ENCODE peak calls at places on chromosomes 2 and 18, in seven cellular contexts. One of them, this sample, is unnamed.
A peak's percentile ranks its signal among the peaks of the same experiment; 100 is the strongest.

GRCh38 chr2:111975053-111975552 is 76.7 kb downstream of the MERTK start:
- DNase-seq in astrocyte: peak; percentile 94
- DNase-seq in CD4-positive, alpha-beta T cell: no peak
- DNase-seq in fibroblast of pulmonary artery: peak; percentile 64
- DNase-seq in RWPE1: peak; percentile 91
- DNase-seq in AG10803: peak; percentile 63
- DNase-seq in epithelial cell of proximal tubule: peak; percentile 95
- DNase-seq in this sample: peak; percentile 97

GRCh38 chr2:37858197-37858711 is 66.8 kb upstream of the RMDN2 start:
- DNase-seq in astrocyte: peak; percentile 80
- DNase-seq in CD4-positive, alpha-beta T cell: no peak
- DNase-seq in fibroblast of pulmonary artery: peak; percentile 35
- DNase-seq in RWPE1: no peak
- DNase-seq in AG10803: peak; percentile 86
- DNase-seq in epithelial cell of proximal tubule: no peak
- DNase-seq in this sample: no peak

GRCh38 chr2:115491394-115491793 is 1049.0 kb downstream of the DPP10 start:
- DNase-seq in astrocyte: no peak
- DNase-seq in CD4-positive, alpha-beta T cell: no peak
- DNase-seq in fibroblast of pulmonary artery: no peak
- DNase-seq in RWPE1: no peak
- DNase-seq in AG10803: no peak
- DNase-seq in epithelial cell of proximal tubule: no peak
- DNase-seq in this sample: no peak

GRCh38 chr18:74281639-74282358 is 10.0 kb downstream of the CYB5A start:
- DNase-seq in astrocyte: no peak
- DNase-seq in CD4-positive, alpha-beta T cell: no peak
- DNase-seq in fibroblast of pulmonary artery: peak; percentile 69
- DNase-seq in RWPE1: no peak
- DNase-seq in AG10803: peak; percentile 51
- DNase-seq in epithelial cell of proximal tubule: no peak
- DNase-seq in this sample: peak; percentile 70

GRCh38 chr2:19890104-19890503 is 11.7 kb downstream of the TTC32 start:
- DNase-seq in astrocyte: no peak
- DNase-seq in CD4-positive, alpha-beta T cell: no peak
- DNase-seq in fibroblast of pulmonary artery: no peak
- DNase-seq in RWPE1: no peak
- DNase-seq in AG10803: no peak
- DNase-seq in epithelial cell of proximal tubule: no peak
- DNase-seq in this sample: no peak

GRCh38 chr2:2083113-2083757 is 247.8 kb downstream of the MYT1L start:
- DNase-seq in astrocyte: no peak
- DNase-seq in CD4-positive, alpha-beta T cell: no peak
- DNase-seq in fibroblast of pulmonary artery: no peak
- DNase-seq in RWPE1: no peak
- DNase-seq in AG10803: no peak
- DNase-seq in epithelial cell of proximal tubule: no peak
- DNase-seq in this sample: no peak

GRCh38 chr2:156156580-156156979 is 175.9 kb downstream of the NR4A2 start:
- DNase-seq in astrocyte: no peak
- DNase-seq in CD4-positive, alpha-beta T cell: no peak
- DNase-seq in fibroblast of pulmonary artery: no peak
- DNase-seq in RWPE1: no peak
- DNase-seq in AG10803: no peak
- DNase-seq in epithelial cell of proximal tubule: no peak
- DNase-seq in this sample: peak; percentile 4

GRCh38 chr2:232981767-232982360 is 31.2 kb downstream of the NGEF start:
- DNase-seq in astrocyte: no peak
- DNase-seq in CD4-positive, alpha-beta T cell: no peak
- DNase-seq in fibroblast of pulmonary artery: no peak
- DNase-seq in RWPE1: no peak
- DNase-seq in AG10803: no peak
- DNase-seq in epithelial cell of proximal tubule: no peak
- DNase-seq in this sample: no peak

GRCh38 chr2:216465580-216466197 is 33.0 kb upstream of the RPL37A start:
- DNase-seq in astrocyte: no peak
- DNase-seq in CD4-positive, alpha-beta T cell: no peak
- DNase-seq in fibroblast of pulmonary artery: no peak
- DNase-seq in RWPE1: no peak
- DNase-seq in AG10803: peak; percentile 42
- DNase-seq in epithelial cell of proximal tubule: no peak
- DNase-seq in this sample: no peak

GRCh38 chr2:41870948-41871522 is 176.8 kb upstream of the PKDCC start:
- DNase-seq in astrocyte: peak; percentile 32
- DNase-seq in CD4-positive, alpha-beta T cell: no peak
- DNase-seq in fibroblast of pulmonary artery: no peak
- DNase-seq in RWPE1: no peak
- DNase-seq in AG10803: peak; percentile 42
- DNase-seq in epithelial cell of proximal tubule: no peak
- DNase-seq in this sample: no peak

GRCh38 chr2:45595724-45596435 is 15.2 kb downstream of the SRBD1 start:
- DNase-seq in astrocyte: peak; percentile 78
- DNase-seq in CD4-positive, alpha-beta T cell: no peak
- DNase-seq in fibroblast of pulmonary artery: peak; percentile 62
- DNase-seq in RWPE1: peak; percentile 42
- DNase-seq in AG10803: peak; percentile 95
- DNase-seq in epithelial cell of proximal tubule: no peak
- DNase-seq in this sample: peak; percentile 42

DNA sequence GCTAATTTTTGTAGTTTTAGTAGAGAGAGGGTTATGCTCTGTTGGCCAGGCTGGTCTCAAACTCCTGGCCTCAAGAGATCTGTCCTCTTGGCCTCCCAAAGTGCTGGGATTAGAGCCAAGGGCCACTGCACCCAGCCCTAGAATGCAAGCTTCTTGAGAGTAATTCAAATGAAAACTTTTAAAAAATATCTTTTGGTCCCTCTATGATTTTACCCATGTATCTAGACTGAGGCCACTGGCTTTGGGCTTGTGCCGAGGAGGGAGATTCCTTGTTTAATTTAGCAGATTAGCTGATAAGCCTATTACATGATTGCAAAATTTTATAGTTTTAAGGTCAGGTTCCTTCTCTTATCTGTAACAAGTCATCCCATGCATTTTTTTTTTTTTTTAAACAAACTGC is 59.5 kb upstream of the CCDC195 start:
- DNase-seq in astrocyte: no peak
- DNase-seq in CD4-positive, alpha-beta T cell: no peak
- DNase-seq in fibroblast of pulmonary artery: no peak
- DNase-seq in RWPE1: no peak
- DNase-seq in AG10803: no peak
- DNase-seq in epithelial cell of proximal tubule: no peak
- DNase-seq in this sample: no peak
- TF ChIP-seq CTCF in astrocyte: no peak
- TF ChIP-seq CTCF in CD4-positive, alpha-beta T cell: no peak
- TF ChIP-seq CTCF in fibroblast of pulmonary artery: no peak
- TF ChIP-seq CTCF in RWPE1: no peak
- TF ChIP-seq CTCF in AG10803: no peak
- TF ChIP-seq CTCF in epithelial cell of proximal tubule: no peak
- TF ChIP-seq CTCF in this sample: no peak

GRCh38 chr2:9140570-9141378 is 65.8 kb upstream of the ASAP2 start:
- DNase-seq in astrocyte: peak; percentile 38
- DNase-seq in CD4-positive, alpha-beta T cell: no peak
- DNase-seq in fibroblast of pulmonary artery: no peak
- DNase-seq in RWPE1: no peak
- DNase-seq in AG10803: peak; percentile 59
- DNase-seq in epithelial cell of proximal tubule: no peak
- DNase-seq in this sample: no peak
- TF ChIP-seq CTCF in astrocyte: no peak
- TF ChIP-seq CTCF in CD4-positive, alpha-beta T cell: no peak
- TF ChIP-seq CTCF in fibroblast of pulmonary artery: no peak
- TF ChIP-seq CTCF in RWPE1: no peak
- TF ChIP-seq CTCF in AG10803: no peak
- TF ChIP-seq CTCF in epithelial cell of proximal tubule: no peak
- TF ChIP-seq CTCF in this sample: no peak

DNA sequence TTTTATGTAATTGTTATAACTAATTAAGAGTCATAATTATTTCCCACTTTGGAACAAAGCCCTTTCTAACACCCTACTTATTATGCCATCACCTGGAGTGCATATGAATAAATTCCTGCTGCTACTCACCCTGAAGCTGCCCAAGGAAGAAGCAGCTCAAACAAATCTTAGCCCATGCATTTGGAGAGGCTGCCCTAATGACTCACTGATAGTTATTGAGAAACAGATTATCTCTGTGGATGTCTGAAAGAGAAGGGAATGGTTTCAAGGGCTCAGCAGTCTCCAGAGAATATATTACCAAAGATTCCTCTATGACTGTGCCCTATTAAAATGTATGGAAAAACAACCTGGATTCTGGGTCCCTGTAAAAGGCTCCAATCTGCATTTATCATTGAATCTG is 81.0 kb downstream of the GPR39 start:
- DNase-seq in astrocyte: no peak
- DNase-seq in CD4-positive, alpha-beta T cell: no peak
- DNase-seq in fibroblast of pulmonary artery: no peak
- DNase-seq in RWPE1: no peak
- DNase-seq in AG10803: peak; percentile 9
- DNase-seq in epithelial cell of proximal tubule: no peak
- DNase-seq in this sample: peak; percentile 35
- TF ChIP-seq CTCF in astrocyte: no peak
- TF ChIP-seq CTCF in CD4-positive, alpha-beta T cell: no peak
- TF ChIP-seq CTCF in fibroblast of pulmonary artery: no peak
- TF ChIP-seq CTCF in RWPE1: no peak
- TF ChIP-seq CTCF in AG10803: no peak
- TF ChIP-seq CTCF in epithelial cell of proximal tubule: no peak
- TF ChIP-seq CTCF in this sample: no peak

GRCh38 chr18:48536516-48536915 is 2.3 kb upstream of the CTIF start:
- DNase-seq in astrocyte: no peak
- DNase-seq in CD4-positive, alpha-beta T cell: no peak
- DNase-seq in fibroblast of pulmonary artery: no peak
- DNase-seq in RWPE1: no peak
- DNase-seq in AG10803: no peak
- DNase-seq in epithelial cell of proximal tubule: no peak
- DNase-seq in this sample: no peak

GRCh38 chr18:48539406-48540328 is 836 bp downstream of the CTIF start:
- DNase-seq in astrocyte: peak; percentile 41
- DNase-seq in CD4-positive, alpha-beta T cell: no peak
- DNase-seq in fibroblast of pulmonary artery: peak; percentile 62
- DNase-seq in RWPE1: peak; percentile 6
- DNase-seq in AG10803: peak; percentile 45
- DNase-seq in epithelial cell of proximal tubule: no peak
- DNase-seq in this sample: peak; percentile 62

GRCh38 chr18:48540329-48541025 is 1.6 kb downstream of the CTIF start:
- DNase-seq in astrocyte: peak; percentile 39
- DNase-seq in CD4-positive, alpha-beta T cell: no peak
- DNase-seq in fibroblast of pulmonary artery: peak; percentile 60
- DNase-seq in RWPE1: peak; percentile 47
- DNase-seq in AG10803: peak; percentile 74
- DNase-seq in epithelial cell of proximal tubule: no peak
- DNase-seq in this sample: peak; percentile 67

GRCh38 chr18:48541026-48541746 is 2.4 kb downstream of the CTIF start:
- DNase-seq in astrocyte: peak; percentile 76
- DNase-seq in CD4-positive, alpha-beta T cell: no peak
- DNase-seq in fibroblast of pulmonary artery: peak; percentile 76
- DNase-seq in RWPE1: peak; percentile 20
- DNase-seq in AG10803: peak; percentile 87
- DNase-seq in epithelial cell of proximal tubule: no peak
- DNase-seq in this sample: peak; percentile 72

GRCh38 chr18:48538531-48539405 is at the start of gene CTIF:
- DNase-seq in astrocyte: peak; percentile 95
- DNase-seq in CD4-positive, alpha-beta T cell: peak; percentile 34
- DNase-seq in fibroblast of pulmonary artery: peak; percentile 98
- DNase-seq in RWPE1: peak; percentile 84
- DNase-seq in AG10803: peak; percentile 96
- DNase-seq in epithelial cell of proximal tubule: peak; percentile 62
- DNase-seq in this sample: peak; percentile 96
- TF ChIP-seq CTCF in astrocyte: no peak
- TF ChIP-seq CTCF in CD4-positive, alpha-beta T cell: no peak
- TF ChIP-seq CTCF in fibroblast of pulmonary artery: no peak
- TF ChIP-seq CTCF in RWPE1: no peak
- TF ChIP-seq CTCF in AG10803: no peak
- TF ChIP-seq CTCF in epithelial cell of proximal tubule: no peak
- TF ChIP-seq CTCF in this sample: no peak